ENCODE peak calls at places on chromosomes 5 and 9, in nine cellular contexts. One of them, this sample, is unnamed.

GRCh38 chr9:77021928-77022782 is 2.7 kb downstream of the FOXB2 start:
- DNase-seq in BE2C: no peak
- DNase-seq in OCI-LY7: no peak
- DNase-seq in Calu3: no peak
- DNase-seq in choroid plexus epithelial cell: no peak
- DNase-seq in psoas muscle: no peak
- DNase-seq in A549: no peak
- DNase-seq in fibroblast of pulmonary artery: no peak
- DNase-seq in MCF 10A: no peak
- DNase-seq in this sample: peak

GRCh38 chr5:154010660-154011059 is 28.1 kb downstream of the FAM114A2 start:
- DNase-seq in BE2C: no peak
- DNase-seq in psoas muscle: no peak
- DNase-seq in OCI-LY7: no peak
- DNase-seq in MCF 10A: no peak
- DNase-seq in fibroblast of pulmonary artery: no peak
- DNase-seq in A549: no peak
- DNase-seq in Calu3: no peak
- DNase-seq in choroid plexus epithelial cell: no peak
- DNase-seq in this sample: no peak

GRCh38 chr5:81826128-81826527 is 75.2 kb upstream of the SSBP2 start:
- DNase-seq in A549: no peak
- DNase-seq in fibroblast of pulmonary artery: peak
- DNase-seq in Calu3: no peak
- DNase-seq in MCF 10A: peak
- DNase-seq in BE2C: no peak
- DNase-seq in psoas muscle: no peak
- DNase-seq in OCI-LY7: no peak
- DNase-seq in choroid plexus epithelial cell: peak
- DNase-seq in this sample: no peak

GRCh38 chr5:173643964-173644363 is 27.5 kb upstream of the BOD1 start:
- DNase-seq in choroid plexus epithelial cell: peak
- DNase-seq in MCF 10A: no peak
- DNase-seq in A549: no peak
- DNase-seq in psoas muscle: no peak
- DNase-seq in Calu3: peak
- DNase-seq in OCI-LY7: peak
- DNase-seq in BE2C: peak
- DNase-seq in fibroblast of pulmonary artery: peak
- DNase-seq in this sample: peak

GRCh38 chr5:75567710-75568109 is 43.5 kb upstream of the ANKDD1B start:
- DNase-seq in choroid plexus epithelial cell: peak
- DNase-seq in MCF 10A: peak
- DNase-seq in fibroblast of pulmonary artery: peak
- DNase-seq in psoas muscle: no peak
- DNase-seq in BE2C: no peak
- DNase-seq in Calu3: peak
- DNase-seq in A549: peak
- DNase-seq in OCI-LY7: no peak
- DNase-seq in this sample: peak

GRCh38 chr5:170536498-170536897 is 32.7 kb downstream of the KCNIP1 start:
- DNase-seq in MCF 10A: no peak
- DNase-seq in Calu3: no peak
- DNase-seq in choroid plexus epithelial cell: no peak
- DNase-seq in OCI-LY7: no peak
- DNase-seq in fibroblast of pulmonary artery: no peak
- DNase-seq in A549: no peak
- DNase-seq in BE2C: no peak
- DNase-seq in psoas muscle: no peak
- DNase-seq in this sample: no peak

GRCh38 chr5:144598451-144599068 is 427.9 kb downstream of the KCTD16 start:
- DNase-seq in BE2C: no peak
- DNase-seq in OCI-LY7: no peak
- DNase-seq in Calu3: peak
- DNase-seq in choroid plexus epithelial cell: no peak
- DNase-seq in psoas muscle: no peak
- DNase-seq in A549: no peak
- DNase-seq in fibroblast of pulmonary artery: no peak
- DNase-seq in MCF 10A: no peak
- DNase-seq in this sample: no peak

GRCh38 chr5:127933348-127933747 is 150.2 kb upstream of the SLC12A2 start:
- DNase-seq in psoas muscle: no peak
- DNase-seq in OCI-LY7: no peak
- DNase-seq in MCF 10A: no peak
- DNase-seq in Calu3: no peak
- DNase-seq in choroid plexus epithelial cell: no peak
- DNase-seq in BE2C: no peak
- DNase-seq in A549: no peak
- DNase-seq in fibroblast of pulmonary artery: no peak
- DNase-seq in this sample: no peak

GRCh38 chr9:124420991-124421543 is 5.8 kb upstream of the PSMB7 start:
- DNase-seq in fibroblast of pulmonary artery: peak
- DNase-seq in A549: no peak
- DNase-seq in OCI-LY7: peak
- DNase-seq in Calu3: no peak
- DNase-seq in psoas muscle: no peak
- DNase-seq in BE2C: no peak
- DNase-seq in MCF 10A: no peak
- DNase-seq in choroid plexus epithelial cell: peak
- DNase-seq in this sample: no peak

GRCh38 chr9:95773061-95773433 is 102.4 kb upstream of the ERCC6L2 start:
- DNase-seq in fibroblast of pulmonary artery: no peak
- DNase-seq in OCI-LY7: no peak
- DNase-seq in MCF 10A: no peak
- DNase-seq in Calu3: no peak
- DNase-seq in choroid plexus epithelial cell: peak
- DNase-seq in BE2C: no peak
- DNase-seq in A549: no peak
- DNase-seq in psoas muscle: no peak
- DNase-seq in this sample: no peak

GRCh38 chr5:179123491-179124328 is 63.5 kb downstream of the ZNF354C start:
- DNase-seq in OCI-LY7: no peak
- DNase-seq in Calu3: no peak
- DNase-seq in MCF 10A: no peak
- DNase-seq in choroid plexus epithelial cell: no peak
- DNase-seq in psoas muscle: no peak
- DNase-seq in BE2C: no peak
- DNase-seq in fibroblast of pulmonary artery: no peak
- DNase-seq in A549: no peak
- DNase-seq in this sample: no peak

GRCh38 chr9:135478858-135479468 is 619 bp upstream of the PPP1R26 start:
- DNase-seq in fibroblast of pulmonary artery: peak
- DNase-seq in BE2C: no peak
- DNase-seq in Calu3: peak
- DNase-seq in MCF 10A: peak
- DNase-seq in choroid plexus epithelial cell: no peak
- DNase-seq in psoas muscle: no peak
- DNase-seq in A549: peak
- DNase-seq in OCI-LY7: no peak
- DNase-seq in this sample: peak
- TF ChIP-seq CTCF in fibroblast of pulmonary artery: peak
- TF ChIP-seq CTCF in BE2C: peak
- TF ChIP-seq CTCF in Calu3: no peak
- TF ChIP-seq CTCF in MCF 10A: no peak
- TF ChIP-seq CTCF in choroid plexus epithelial cell: peak
- TF ChIP-seq CTCF in psoas muscle: no peak
- TF ChIP-seq CTCF in A549: peak
- TF ChIP-seq CTCF in OCI-LY7: no peak
- TF ChIP-seq CTCF in this sample: no peak

DNA sequence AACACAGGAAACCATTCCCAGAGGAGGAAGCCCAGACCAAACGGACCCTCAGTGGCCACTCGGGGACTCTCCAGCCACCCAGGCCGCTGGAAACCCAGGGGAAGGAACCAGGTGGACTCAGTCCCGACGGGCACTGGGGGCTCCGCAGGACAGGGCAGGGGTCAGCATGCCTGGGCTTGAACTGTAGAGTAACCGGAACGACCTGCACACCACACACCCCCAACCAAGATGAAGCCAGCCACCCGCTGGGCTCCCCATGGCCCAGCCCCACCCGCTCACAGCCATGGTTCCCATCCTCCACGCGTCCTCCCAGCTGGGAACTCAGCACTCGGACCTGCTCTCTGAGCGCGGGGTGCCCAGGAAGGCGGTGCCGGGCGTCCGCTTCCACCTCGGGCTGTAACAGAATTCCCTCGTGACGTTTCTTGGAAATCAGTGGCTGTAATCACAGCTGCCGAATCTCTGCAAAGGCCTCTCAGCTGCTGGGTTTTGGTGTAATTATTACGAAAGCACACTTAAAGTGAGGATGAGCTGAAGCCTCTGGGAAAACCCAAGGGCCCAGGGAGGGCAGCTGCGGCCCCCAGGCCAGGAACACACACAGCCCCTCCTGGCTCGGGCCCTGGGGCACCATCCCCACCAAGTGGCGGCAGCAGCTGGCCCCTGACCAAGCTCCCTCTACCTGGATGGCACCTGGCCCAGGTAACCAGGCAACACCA is 13.8 kb downstream of the NACC2 start:
- DNase-seq in MCF 10A: no peak
- DNase-seq in psoas muscle: peak
- DNase-seq in OCI-LY7: no peak
- DNase-seq in BE2C: peak
- DNase-seq in fibroblast of pulmonary artery: no peak
- DNase-seq in Calu3: no peak
- DNase-seq in choroid plexus epithelial cell: peak
- DNase-seq in A549: no peak
- DNase-seq in this sample: no peak
- TF ChIP-seq CTCF in MCF 10A: no peak
- TF ChIP-seq CTCF in psoas muscle: no peak
- TF ChIP-seq CTCF in OCI-LY7: no peak
- TF ChIP-seq CTCF in BE2C: no peak
- TF ChIP-seq CTCF in fibroblast of pulmonary artery: no peak
- TF ChIP-seq CTCF in Calu3: no peak
- TF ChIP-seq CTCF in choroid plexus epithelial cell: no peak
- TF ChIP-seq CTCF in A549: no peak
- TF ChIP-seq CTCF in this sample: no peak

DNA sequence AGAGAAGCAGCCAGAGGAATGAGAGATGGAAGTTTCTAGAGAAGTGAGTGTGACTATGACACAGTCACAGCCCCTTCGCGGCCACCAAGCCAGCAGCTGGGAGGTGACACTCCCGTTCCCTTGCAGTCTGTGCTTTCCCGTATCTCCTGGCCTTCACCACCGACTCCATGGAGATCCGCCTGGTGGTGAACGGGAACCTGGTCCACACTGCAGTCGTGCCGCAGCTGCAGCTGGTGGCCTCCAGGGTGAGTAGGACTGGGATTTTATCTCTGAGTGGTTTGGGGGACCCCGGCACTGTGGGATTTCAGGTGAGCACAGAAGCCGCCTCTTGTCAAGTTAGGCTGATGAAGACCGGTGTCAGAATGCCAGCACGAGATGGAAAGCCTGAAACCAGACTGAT is 12.1 kb upstream of the SLC2A8 start:
- DNase-seq in choroid plexus epithelial cell: no peak
- DNase-seq in BE2C: no peak
- DNase-seq in MCF 10A: no peak
- DNase-seq in OCI-LY7: no peak
- DNase-seq in A549: no peak
- DNase-seq in psoas muscle: no peak
- DNase-seq in Calu3: no peak
- DNase-seq in fibroblast of pulmonary artery: no peak
- DNase-seq in this sample: no peak
- TF ChIP-seq CTCF in choroid plexus epithelial cell: peak
- TF ChIP-seq CTCF in BE2C: peak
- TF ChIP-seq CTCF in MCF 10A: no peak
- TF ChIP-seq CTCF in OCI-LY7: no peak
- TF ChIP-seq CTCF in A549: no peak
- TF ChIP-seq CTCF in psoas muscle: no peak
- TF ChIP-seq CTCF in Calu3: no peak
- TF ChIP-seq CTCF in fibroblast of pulmonary artery: no peak
- TF ChIP-seq CTCF in this sample: no peak

GRCh38 chr9:128190013-128190412 is 1.4 kb downstream of the CIZ1 start:
- DNase-seq in OCI-LY7: peak
- DNase-seq in A549: no peak
- DNase-seq in fibroblast of pulmonary artery: no peak
- DNase-seq in BE2C: no peak
- DNase-seq in psoas muscle: no peak
- DNase-seq in MCF 10A: no peak
- DNase-seq in choroid plexus epithelial cell: no peak
- DNase-seq in Calu3: no peak
- DNase-seq in this sample: no peak

GRCh38 chr9:128182872-128183528 is 8.4 kb downstream of the CIZ1 start:
- DNase-seq in MCF 10A: no peak
- DNase-seq in A549: no peak
- DNase-seq in Calu3: no peak
- DNase-seq in OCI-LY7: no peak
- DNase-seq in fibroblast of pulmonary artery: no peak
- DNase-seq in psoas muscle: no peak
- DNase-seq in BE2C: no peak
- DNase-seq in choroid plexus epithelial cell: peak
- DNase-seq in this sample: no peak

GRCh38 chr9:128187361-128187760 is 4.0 kb downstream of the CIZ1 start:
- DNase-seq in choroid plexus epithelial cell: no peak
- DNase-seq in OCI-LY7: no peak
- DNase-seq in fibroblast of pulmonary artery: no peak
- DNase-seq in BE2C: no peak
- DNase-seq in psoas muscle: no peak
- DNase-seq in Calu3: no peak
- DNase-seq in A549: no peak
- DNase-seq in MCF 10A: no peak
- DNase-seq in this sample: no peak

GRCh38 chr9:128188209-128188608 is 3.2 kb downstream of the CIZ1 start:
- DNase-seq in psoas muscle: no peak
- DNase-seq in OCI-LY7: no peak
- DNase-seq in Calu3: no peak
- DNase-seq in choroid plexus epithelial cell: no peak
- DNase-seq in MCF 10A: no peak
- DNase-seq in BE2C: no peak
- DNase-seq in A549: no peak
- DNase-seq in fibroblast of pulmonary artery: no peak
- DNase-seq in this sample: no peak

DNA sequence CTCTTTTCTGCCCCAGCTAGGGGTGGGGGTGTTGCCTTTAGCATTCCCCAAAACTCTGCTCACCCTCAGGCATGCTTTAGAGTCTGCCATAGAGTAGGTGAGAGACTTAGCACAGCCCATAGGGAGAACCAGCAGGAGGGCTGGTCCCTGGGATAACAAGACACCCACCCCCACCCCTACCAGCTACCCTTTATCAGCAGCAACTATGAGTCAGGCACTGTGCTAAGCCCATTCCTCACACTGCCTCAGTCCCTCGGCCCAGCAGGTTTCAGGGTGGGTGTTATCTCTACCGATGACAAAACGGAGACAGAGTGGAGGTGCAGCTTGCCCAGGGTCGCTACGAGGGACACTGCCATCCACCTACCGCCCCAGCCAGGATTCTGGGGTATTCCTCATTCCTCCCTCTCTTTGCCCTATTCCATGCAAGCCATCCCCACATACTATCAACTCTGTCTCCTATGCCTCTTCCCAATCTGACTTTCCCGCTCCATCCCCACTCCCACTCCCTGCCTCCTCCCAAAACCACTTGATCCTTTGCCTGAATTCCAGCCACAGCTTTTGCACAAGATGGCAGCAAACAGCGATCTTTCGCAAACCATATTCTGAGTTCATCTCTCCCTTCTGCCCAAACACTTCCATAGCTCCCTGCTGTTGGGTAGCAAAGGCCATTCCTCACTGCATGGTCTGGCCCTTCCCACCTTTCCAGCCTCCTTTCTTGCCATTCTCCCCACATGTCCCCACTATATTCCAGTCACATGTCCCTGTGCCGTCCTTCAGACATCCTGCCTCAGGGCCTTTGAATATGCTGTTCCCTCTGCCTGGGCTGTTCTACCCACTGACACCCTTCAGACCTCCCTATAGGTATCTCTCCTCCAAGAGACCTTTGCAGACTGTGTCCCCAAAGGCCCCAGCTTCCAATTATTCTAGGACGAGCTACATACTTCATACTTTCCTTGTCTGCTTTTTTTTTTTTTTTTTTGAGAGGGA is 5.1 kb downstream of the CIZ1 start:
- DNase-seq in choroid plexus epithelial cell: no peak
- DNase-seq in A549: no peak
- DNase-seq in Calu3: no peak
- DNase-seq in psoas muscle: no peak
- DNase-seq in OCI-LY7: no peak
- DNase-seq in MCF 10A: no peak
- DNase-seq in fibroblast of pulmonary artery: no peak
- DNase-seq in BE2C: no peak
- DNase-seq in this sample: no peak
- TF ChIP-seq CTCF in choroid plexus epithelial cell: no peak
- TF ChIP-seq CTCF in A549: no peak
- TF ChIP-seq CTCF in Calu3: no peak
- TF ChIP-seq CTCF in psoas muscle: no peak
- TF ChIP-seq CTCF in OCI-LY7: no peak
- TF ChIP-seq CTCF in MCF 10A: no peak
- TF ChIP-seq CTCF in fibroblast of pulmonary artery: no peak
- TF ChIP-seq CTCF in BE2C: no peak
- TF ChIP-seq CTCF in this sample: no peak

This sample was measured in GM20000.